ENCODE peak calls at places on chromosomes 7 and 10, in four cellular contexts. O is WTC11, B is HepG2, S is K562. G is an unnamed sample.

GRCh38 chr10:103517234-103518085 is 24.0 kb downstream of the NEURL1 start:
- DNase-seq in B (no peak), O (no peak), S (no peak), G (no peak)

GRCh38 chr10:99523251-99523773 is 9.4 kb upstream of the NKX2-3 start:
- DNase-seq in O (peak), B (no peak), S (no peak), G (no peak)

GRCh38 chr10:45612741-45613140 is 59.8 kb downstream of the ZFAND4 start:
- DNase-seq in O (no peak), S (no peak), B (no peak), G (no peak)

GRCh38 chr7:43495572-43495971 is 87.3 kb upstream of the STK17A start:
- DNase-seq in B (no peak), O (no peak), S (no peak), G (no peak)

GRCh38 chr7:111390000-111390399 is 172.3 kb downstream of the IMMP2L start:
- DNase-seq in B (no peak), S (no peak), O (peak), G (no peak)

GRCh38 chr10:119003572-119004289 is 25.8 kb upstream of the NANOS1 start:
- DNase-seq in S (no peak), B (no peak), O (no peak), G (no peak)

GRCh38 chr7:75686551-75686950 is 52.2 kb downstream of the HIP1 start:
- DNase-seq in B (no peak), O (no peak), S (no peak), G (no peak)

GRCh38 chr10:95832216-95833037 is 75.3 kb upstream of the CC2D2B start:
- DNase-seq in O (no peak), B (no peak), S (no peak), G (no peak)

GRCh38 chr7:137968890-137969289 is 33.0 kb downstream of the CREB3L2 start:
- DNase-seq in S (no peak), B (no peak), O (no peak), G (no peak)

GRCh38 chr10:88154596-88155250 is 291.3 kb downstream of the PTEN start:
- DNase-seq in O (no peak), S (no peak), B (no peak), G (no peak)

GRCh38 chr7:20330176-20330796 is 414 bp upstream of the ITGB8 start:
- DNase-seq in O (peak), B (peak), S (peak), G (peak)

GRCh38 chr7:26483843-26484242 is 192.2 kb downstream of the SNX10 start:
- DNase-seq in S (no peak), O (no peak), B (no peak), G (no peak)

GRCh38 chr10:79349766-79350406 is 2.6 kb downstream of the PPIF start:
- DNase-seq in O (no peak), S (peak), B (no peak), G (no peak)

GRCh38 chr10:57015595-57016303 is 654.7 kb upstream of the ZWINT start:
- DNase-seq in S (no peak), O (no peak), B (no peak), G (no peak)

GRCh38 chr7:92729172-92729571 is 107.2 kb downstream of the CDK6 start:
- DNase-seq in O (no peak), B (no peak), S (no peak), G (no peak)

GRCh38 chr10:71494470-71494869 is 97.8 kb downstream of the CDH23 start:
- DNase-seq in O (no peak), S (no peak), B (no peak), G (no peak)

GRCh38 chr7:50761722-50762121 is 21.0 kb downstream of the GRB10 start:
- DNase-seq in S (no peak), O (no peak), B (no peak), G (no peak)

GRCh38 chr10:83871486-83872081 is 267.7 kb upstream of the GHITM start:
- DNase-seq in S (peak), B (peak), O (peak), G (peak)

GRCh38 chr7:27962250-27962649 is 218.3 kb downstream of the JAZF1 start:
- DNase-seq in S (no peak), B (no peak), O (no peak), G (no peak)

GRCh38 chr7:99806839-99807478 is 20.9 kb upstream of the CYP3A43 start:
- DNase-seq in S (peak), O (no peak), B (no peak), G (no peak)

GRCh38 chr7:142718314-142718713 is 31.0 kb upstream of the PRSS1 start:
- DNase-seq in S (no peak), B (no peak), O (no peak), G (no peak)

DNA sequence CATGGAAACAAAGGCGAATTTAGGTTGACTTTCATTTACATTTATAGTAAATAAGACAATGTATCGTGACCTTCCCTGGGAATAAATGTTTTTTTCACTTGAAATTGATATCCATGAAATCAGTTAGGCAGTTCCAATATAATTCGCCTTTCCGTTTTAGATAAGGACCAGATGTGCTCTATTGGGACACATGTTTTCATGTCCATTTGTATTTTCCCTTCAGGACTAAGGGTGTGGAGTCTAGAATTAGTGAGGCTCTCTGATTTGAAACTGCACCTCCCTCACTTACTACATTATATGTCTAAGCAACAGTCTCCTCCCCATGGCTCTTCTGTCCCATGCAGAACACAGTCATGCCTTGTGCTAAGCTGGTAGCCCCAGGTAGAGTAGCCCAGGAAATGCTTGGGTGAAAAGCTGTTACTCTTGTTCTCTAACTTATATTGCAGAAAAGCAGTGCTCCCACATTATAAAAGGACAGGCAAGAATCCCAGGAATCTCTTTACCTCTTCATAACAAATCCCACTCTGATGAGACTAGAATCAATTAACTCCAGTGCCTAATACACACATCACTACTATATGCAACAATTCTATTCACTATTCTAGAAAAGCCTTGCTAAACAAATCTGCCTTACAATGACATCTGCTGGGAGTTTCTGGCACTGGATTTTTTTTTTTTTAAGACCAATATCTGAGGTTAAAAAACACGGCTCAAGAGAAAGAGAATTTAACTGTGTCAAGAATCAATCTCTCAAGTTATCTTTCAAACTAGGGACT is 293.9 kb downstream of the SNX13 start:
- DNase-seq in O (no peak), B (no peak), S (no peak), G (no peak)
- TF ChIP-seq CTCF in O (no peak), B (peak), S (no peak), G (peak)

GRCh38 chr10:61091531-61091930 is 147.5 kb upstream of the RHOBTB1 start:
- DNase-seq in O (no peak), S (no peak), B (no peak), G (no peak)

GRCh38 chr10:61096056-61096455 is 152.1 kb upstream of the RHOBTB1 start:
- DNase-seq in S (no peak), O (no peak), B (no peak), G (no peak)

GRCh38 chr10:61100882-61101281 is 156.9 kb upstream of the RHOBTB1 start:
- DNase-seq in S (no peak), B (no peak), O (no peak), G (no peak)

DNA sequence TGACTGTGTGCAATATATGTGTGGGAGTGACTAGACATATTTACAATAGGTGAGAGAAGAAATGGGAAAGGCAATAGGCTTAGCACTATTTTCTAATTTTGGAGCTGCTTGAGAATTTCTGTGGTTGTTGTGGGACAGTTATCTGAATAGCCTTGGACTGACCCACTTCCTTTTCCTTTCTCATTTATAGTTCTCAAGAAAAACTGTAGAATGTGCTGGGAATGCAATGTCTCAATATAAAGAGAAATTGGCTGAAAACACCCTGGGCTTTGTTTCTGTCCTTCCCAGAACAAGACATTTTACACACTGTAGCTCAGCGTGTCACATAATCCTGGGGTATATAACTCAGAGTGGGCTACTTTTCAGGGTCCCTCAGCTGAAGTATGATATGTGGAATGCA is 153.0 kb upstream of the RHOBTB1 start:
- DNase-seq in B (no peak), S (no peak), O (no peak), G (no peak)
- TF ChIP-seq MAX in B (no peak), S (no peak), O (no peak), G (no peak)

GRCh38 chr10:124356706-124357582 is 61.8 kb downstream of the OAT start:
- DNase-seq in B (no peak), S (no peak), O (no peak), G (no peak)
- TF ChIP-seq HMGXB4 in B (no peak), S (no peak), O (no peak), G (no peak)

GRCh38 chr7:78434281-78434680 is 635.7 kb downstream of the PHTF2 start:
- DNase-seq in S (no peak), B (no peak), O (peak), G (no peak)
- TF ChIP-seq CTCF in S (no peak), B (peak), O (peak), G (no peak)

DNA sequence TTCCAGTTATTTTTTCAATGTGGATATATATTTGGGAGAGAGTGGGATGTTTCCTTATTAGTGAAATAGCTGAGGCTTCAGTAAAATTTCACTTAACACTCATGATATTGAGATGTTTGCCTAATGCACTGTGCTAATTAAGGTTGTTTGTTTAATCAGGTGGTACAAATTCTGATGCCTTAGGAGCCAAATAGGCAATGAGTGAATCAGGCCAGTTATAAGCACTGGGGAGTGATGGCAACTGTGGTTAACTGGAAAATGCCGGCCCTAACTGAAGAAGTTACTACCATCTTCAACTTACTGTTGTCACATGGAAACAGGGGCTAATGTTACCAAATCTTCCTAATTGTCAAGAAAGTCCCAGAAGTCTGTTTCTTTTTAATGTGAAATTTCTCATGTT is 32.0 kb downstream of the VCL start:
- DNase-seq in B (no peak), O (no peak), S (no peak), G (no peak)
- TF ChIP-seq MAX in B (no peak), O (no peak), S (no peak), G (no peak)

GRCh38 chr7:29987083-29987482 is 2.5 kb downstream of the SCRN1 start:
- DNase-seq in S (no peak), O (no peak), B (peak), G (peak)
- TF ChIP-seq HMGXB4 in S (no peak), O (no peak), B (no peak), G (no peak)

GRCh38 chr10:17617031-17617911 is at the start of gene HACD1:
- DNase-seq in S (peak), B (peak), O (peak), G (peak)
- TF ChIP-seq CTCF in S (no peak), B (peak), O (no peak), G (peak)

GRCh38 chr7:45088821-45089313 is at the start of gene NACAD:
- DNase-seq in B (no peak), S (peak), O (peak), G (peak)
- TF ChIP-seq MAX in B (no peak), S (no peak), O (no peak), G (no peak)